ENCODE peak calls at places on chromosomes 16 and 17, in seven cellular contexts. S is K562, F is SK-N-SH, H is GM12878, P is GM12892, J is H1, K is HepG2. R is an unnamed sample.

GRCh38 chr17:55238931-55239297 is 25.8 kb upstream of the HLF start:
- DNase-seq in J (no peak), F (peak), K (peak), P (no peak), H (no peak), S (peak), R (no peak)

GRCh38 chr17:9023389-9024210 is 2.3 kb downstream of the NTN1 start:
- DNase-seq in J (no peak), H (no peak), F (no peak), K (no peak), S (no peak), P (no peak), R (no peak)

GRCh38 chr16:64182985-64183384 is 938.9 kb downstream of the CDH11 start:
- DNase-seq in P (no peak), H (no peak), S (no peak), J (no peak), K (no peak), F (no peak), R (no peak)

GRCh38 chr16:87897563-87898505 is 28.5 kb upstream of the SLC7A5 start:
- DNase-seq in F (no peak), J (no peak), K (no peak), H (no peak), S (no peak), P (no peak), R (no peak)

GRCh38 chr16:22402191-22402590 is 27.8 kb upstream of the CDR2 start:
- DNase-seq in H (no peak), S (no peak), F (no peak), P (no peak), K (no peak), J (no peak), R (no peak)

GRCh38 chr16:27677300-27677699 is 127.4 kb downstream of the KATNIP start:
- DNase-seq in F (no peak), K (peak), J (no peak), S (no peak), P (no peak), H (no peak), R (no peak)

GRCh38 chr16:69448470-69449193 is 24.2 kb downstream of the CYB5B start:
- DNase-seq in F (peak), P (no peak), H (no peak), S (no peak), K (no peak), J (no peak), R (no peak)

GRCh38 chr16:22787456-22788189 is 26.3 kb upstream of the HS3ST2 start:
- DNase-seq in H (no peak), J (no peak), S (no peak), K (no peak), P (no peak), F (peak), R (no peak)

GRCh38 chr16:2250652-2251280 is 621 bp downstream of the ECI1 start:
- DNase-seq in J (no peak), P (no peak), H (no peak), K (no peak), F (no peak), S (peak), R (no peak)

GRCh38 chr17:46264456-46265198 is 30.3 kb upstream of the LRRC37A start:
- DNase-seq in S (peak), H (no peak), F (peak), K (peak), P (no peak), J (no peak), R (no peak)

GRCh38 chr16:83015871-83016270 is 389.1 kb downstream of the CDH13 start:
- DNase-seq in H (no peak), P (no peak), J (no peak), F (no peak), S (no peak), K (no peak), R (no peak)

GRCh38 chr16:23124315-23124714 is 24.9 kb downstream of the USP31 start:
- DNase-seq in F (no peak), S (no peak), P (no peak), J (no peak), H (no peak), K (no peak), R (no peak)

GRCh38 chr17:64741924-64742670 is 80.0 kb upstream of the SMURF2 start:
- DNase-seq in F (no peak), K (no peak), S (no peak), P (no peak), H (no peak), J (no peak), R (no peak)

GRCh38 chr16:88651276-88651988 is 579 bp upstream of the CYBA start:
- DNase-seq in J (no peak), H (peak), S (peak), P (peak), F (peak), K (peak), R (peak)

GRCh38 chr17:66763056-66763455 is 71.9 kb upstream of the CACNG5 start:
- DNase-seq in H (no peak), S (no peak), J (no peak), K (no peak), P (no peak), F (no peak), R (no peak)

GRCh38 chr16:1530883-1531637 is 2.4 kb upstream of the TMEM204 start:
- DNase-seq in P (no peak), H (no peak), J (no peak), S (no peak), K (no peak), F (peak), R (no peak)

GRCh38 chr16:20307791-20308190 is 19.5 kb downstream of the GP2 start:
- DNase-seq in K (no peak), P (no peak), S (no peak), H (no peak), F (no peak), J (no peak), R (no peak)

DNA sequence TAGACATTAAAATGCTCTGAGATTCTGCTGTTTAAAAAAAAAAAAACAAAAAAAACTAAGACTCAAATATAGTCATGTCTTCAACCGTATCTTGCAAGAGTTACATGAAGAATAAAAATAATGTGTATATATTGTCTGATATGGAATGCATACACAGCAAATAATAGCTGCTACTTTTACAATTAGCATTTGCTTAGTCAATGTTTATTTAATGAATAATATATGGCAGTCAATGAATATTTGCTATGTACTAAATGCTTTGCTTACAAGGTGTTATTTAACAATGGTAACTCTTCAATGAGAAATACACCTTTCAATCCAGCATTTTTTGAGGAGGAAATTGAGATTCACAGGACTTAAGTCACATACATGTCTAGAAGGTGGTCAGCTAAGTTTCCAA is 718.8 kb upstream of the SOX9 start:
- DNase-seq in S (no peak), K (no peak), F (no peak), P (no peak), J (no peak), H (no peak), R (no peak)
- TF ChIP-seq TAF1 in S (no peak), K (no peak), F (no peak), P (no peak), J (no peak), H (no peak), R (no peak)

GRCh38 chr17:82882715-82883446 is 43.1 kb upstream of the ZNF750 start:
- DNase-seq in S (peak), H (no peak), F (no peak), P (no peak), J (no peak), K (no peak), R (no peak)
- TF ChIP-seq TAF1 in S (no peak), H (no peak), F (no peak), P (no peak), J (no peak), K (no peak), R (no peak)

GRCh38 chr16:85835227-85835751 is 35.8 kb downstream of the COX4I1 start:
- DNase-seq in S (no peak), H (no peak), F (no peak), K (no peak), J (no peak), P (no peak), R (no peak)
- TF ChIP-seq TAF1 in S (no peak), H (no peak), F (no peak), K (no peak), J (no peak), P (no peak), R (no peak)

GRCh38 chr16:31459722-31460581 is 651 bp downstream of the ARMC5 start:
- DNase-seq in K (peak), F (peak), J (peak), P (peak), H (peak), S (peak), R (peak)

GRCh38 chr16:31458835-31459721 is at the start of gene ARMC5:
- DNase-seq in K (peak), H (peak), P (peak), J (peak), F (peak), S (peak), R (peak)

GRCh38 chr16:31461201-31461920 is 2.1 kb downstream of the ARMC5 start:
- DNase-seq in S (no peak), J (no peak), K (no peak), F (no peak), H (no peak), P (no peak), R (no peak)

GRCh38 chr16:31461921-31462804 is 2.9 kb downstream of the ARMC5 start:
- DNase-seq in H (no peak), K (no peak), F (no peak), S (no peak), J (no peak), P (no peak), R (no peak)

DNA sequence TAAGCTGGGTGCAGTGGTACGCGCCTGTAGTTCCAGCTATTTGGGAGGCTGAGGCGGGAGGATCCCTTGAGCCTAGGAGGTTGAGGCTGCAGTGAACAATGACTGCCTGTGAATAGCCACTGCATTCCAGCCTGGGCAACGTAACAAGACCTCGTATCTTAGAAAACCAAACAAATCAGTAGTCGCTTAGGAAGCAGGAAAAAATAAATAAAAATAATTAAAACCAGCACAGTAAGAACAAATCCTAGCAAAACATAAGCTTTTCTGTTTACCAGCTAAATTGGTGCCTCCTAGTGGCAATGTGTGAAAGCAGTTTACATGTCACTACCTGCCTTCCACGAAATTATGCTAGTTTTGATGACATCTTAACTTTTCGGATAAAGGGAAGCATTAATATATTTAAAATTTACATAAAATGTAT is 1.3 kb downstream of the ARMC5 start:
- DNase-seq in S (peak), H (no peak), K (peak), F (peak), J (no peak), P (no peak), R (no peak)
- TF ChIP-seq TAF1 in S (no peak), H (no peak), K (no peak), F (no peak), J (no peak), P (no peak), R (no peak)

DNA sequence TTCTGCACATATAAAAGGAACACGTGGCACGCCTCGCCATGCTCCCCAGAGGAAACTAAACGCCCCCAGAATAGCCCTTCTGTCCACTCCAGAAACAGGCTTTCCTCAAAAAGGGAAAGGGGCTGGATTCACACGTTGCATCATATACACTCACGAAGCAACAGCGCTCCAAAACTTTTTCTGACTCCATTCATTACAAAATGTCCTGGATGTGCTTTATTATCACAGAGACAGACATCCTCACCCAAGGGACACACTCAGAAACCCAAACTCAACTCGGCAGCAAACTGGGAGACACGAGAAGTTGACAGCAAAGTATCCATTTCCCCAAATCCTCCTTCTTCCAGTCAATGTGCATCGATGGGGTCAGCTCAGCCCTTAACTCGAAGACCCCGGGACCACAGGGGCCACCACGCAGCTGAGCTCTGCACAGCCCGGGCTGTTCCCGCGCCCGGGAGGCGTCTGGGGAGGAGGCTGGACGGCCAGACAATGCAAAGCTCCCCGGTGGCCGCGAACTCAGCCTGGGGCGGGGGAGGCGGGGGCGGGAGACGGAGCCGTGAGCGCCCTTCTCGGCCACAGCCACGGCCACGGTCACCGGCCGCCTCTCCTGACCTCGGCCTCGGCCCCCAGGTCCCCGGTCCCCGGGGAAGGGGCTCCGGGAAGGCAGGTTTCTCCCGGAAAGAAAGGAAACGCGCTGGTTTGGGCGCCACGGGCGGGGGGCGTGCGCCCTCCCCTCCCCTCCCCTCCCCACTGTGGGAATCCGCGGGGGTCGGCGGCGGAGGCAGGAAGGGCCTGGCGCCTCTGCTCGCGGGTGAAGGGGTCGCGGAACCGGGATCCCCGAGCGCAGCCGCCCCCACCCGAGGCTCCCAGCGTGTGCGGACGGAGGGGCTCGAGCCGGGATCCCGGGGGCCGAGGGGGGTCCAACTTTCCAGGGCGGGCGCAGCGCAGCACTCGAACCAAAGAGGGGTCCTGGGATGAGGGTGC is 1.2 kb downstream of the NXN start:
- DNase-seq in F (peak), S (no peak), K (no peak), P (no peak), J (no peak), H (no peak), R (no peak)
- TF ChIP-seq TAF1 in F (no peak), S (no peak), K (no peak), P (no peak), J (no peak), H (no peak), R (no peak)

GRCh38 chr17:81365601-81366585 is 29.4 kb upstream of the BAHCC1 start:
- DNase-seq in K (peak), S (peak), H (peak), P (no peak), J (no peak), F (peak), R (no peak)
- TF ChIP-seq TAF1 in K (no peak), S (no peak), H (no peak), P (no peak), J (no peak), F (no peak), R (no peak)

GRCh38 chr16:65846210-65846602 is 520.3 kb upstream of the CDH5 start:
- DNase-seq in S (no peak), F (no peak), P (no peak), K (no peak), J (no peak), H (no peak), R (no peak)
- TF ChIP-seq TAF1 in S (no peak), F (no peak), P (no peak), K (no peak), J (no peak), H (no peak), R (no peak)

DNA sequence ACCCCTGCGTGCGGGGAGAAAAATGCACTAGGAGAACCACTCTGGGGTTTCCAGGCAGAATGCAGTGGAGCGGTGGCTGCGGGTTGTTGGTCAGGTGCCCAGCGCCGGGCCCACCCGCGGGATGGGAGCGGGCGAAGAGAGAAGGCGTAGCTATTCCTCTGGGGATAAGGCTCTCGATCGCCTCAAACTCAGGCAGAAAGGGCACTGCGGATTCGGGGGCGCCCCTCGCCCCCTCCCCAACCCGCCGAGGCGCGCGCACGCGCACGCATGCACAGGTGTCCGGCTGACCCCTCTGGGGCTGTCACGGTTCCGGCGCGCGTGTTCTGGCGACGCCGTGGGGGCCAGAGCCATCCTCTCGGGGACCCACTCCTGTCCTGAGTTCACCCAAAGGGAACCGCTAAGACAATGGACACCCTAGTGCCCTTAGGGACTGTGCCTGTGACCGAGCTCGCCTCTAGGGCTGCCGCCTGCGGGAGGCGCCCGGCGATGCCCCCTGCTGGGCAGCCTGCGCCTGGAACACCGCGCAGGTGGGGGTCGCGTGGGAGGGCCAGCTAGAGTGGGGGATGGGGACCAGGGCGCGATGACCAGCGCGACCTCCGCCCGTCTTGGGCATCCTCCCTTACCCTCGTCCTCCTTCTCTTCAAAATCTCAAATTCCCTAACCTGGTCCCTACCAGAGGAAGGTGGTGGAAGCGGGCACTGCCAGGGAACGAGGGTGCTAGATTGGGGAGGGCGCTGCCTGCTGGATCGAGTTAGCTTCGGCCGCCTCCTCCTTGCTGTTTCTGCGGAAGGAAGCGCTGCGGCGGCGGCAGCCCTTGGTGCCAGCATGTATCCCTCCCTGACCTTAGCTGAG is 14.4 kb upstream of the CBX8 start:
- DNase-seq in S (peak), H (no peak), J (no peak), K (peak), P (no peak), F (peak), R (no peak)
- TF ChIP-seq TAF1 in S (peak), H (no peak), J (no peak), K (no peak), P (no peak), F (no peak), R (no peak)

DNA sequence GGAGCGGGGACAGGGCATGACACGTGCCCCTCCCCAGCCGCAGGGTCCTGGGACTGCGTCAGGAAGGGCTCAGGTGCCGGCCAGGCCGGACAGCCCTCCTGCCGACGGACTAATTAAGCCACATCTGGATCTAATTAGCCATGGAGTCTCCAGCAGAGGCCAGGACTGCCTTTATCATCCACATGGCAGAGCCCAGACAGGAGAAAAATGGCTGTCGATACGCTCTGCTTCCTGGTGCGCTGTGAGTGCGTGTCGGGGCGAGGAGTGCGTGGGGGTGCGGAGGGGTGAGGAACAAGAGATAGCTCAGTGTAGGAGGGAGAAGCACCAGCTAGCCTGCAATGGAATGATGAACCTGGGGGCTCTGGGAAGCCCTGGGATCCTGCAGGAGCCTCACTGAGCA is 218.8 kb downstream of the IRF8 start:
- DNase-seq in K (no peak), H (no peak), J (no peak), S (no peak), F (peak), P (no peak), R (no peak)
- TF ChIP-seq TAF1 in K (no peak), H (no peak), J (no peak), S (no peak), F (no peak), P (no peak), R (no peak)